ENCODE peak calls at places on chromosomes 2 and 18, in nine cellular contexts. B is gastrocnemius medialis, T is prostate gland, Y is ovary, Z is NB4, C is transverse colon, U is lower leg skin, W is IMR-90, P is body of pancreas. K is an unnamed sample.

GRCh38 chr2:173204316-173204715 is 128.7 kb downstream of the MAP3K20 start:
- DNase-seq in B (no peak), T (no peak), Y (no peak), Z (no peak), C (no peak), U (no peak), W (no peak), P (no peak), K (no peak)

GRCh38 chr2:121187922-121188411 is 97.0 kb downstream of the TFCP2L1 start:
- DNase-seq in B (peak; percentile 12), T (no peak), Y (no peak), Z (peak; percentile 80), C (no peak), U (no peak), W (no peak), P (no peak), K (no peak)

GRCh38 chr2:229340086-229340760 is 69.1 kb upstream of the PID1 start:
- DNase-seq in B (no peak), T (no peak), Y (no peak), Z (no peak), C (no peak), U (no peak), W (peak; percentile 15), P (no peak), K (no peak)

GRCh38 chr18:79403723-79404566 is 8.2 kb downstream of the NFATC1 start:
- DNase-seq in B (peak; percentile 75), T (peak; percentile 51), Y (peak; percentile 28), Z (no peak), C (no peak), U (no peak), W (no peak), P (no peak), K (peak; percentile 48)

GRCh38 chr2:73830871-73831401 is 2.2 kb downstream of the STAMBP start:
- DNase-seq in B (no peak), T (no peak), Y (no peak), Z (peak; percentile 41), C (no peak), U (no peak), W (peak; percentile 91), P (no peak), K (no peak)

GRCh38 chr2:148981350-148981749 is 57.1 kb upstream of the LYPD6B start:
- DNase-seq in B (no peak), T (no peak), Y (no peak), Z (peak; percentile 15), C (no peak), U (no peak), W (no peak), P (no peak), K (no peak)

GRCh38 chr2:218369374-218369773 is 12.7 kb upstream of the SLC11A1 start:
- DNase-seq in B (no peak), T (no peak), Y (no peak), Z (peak; percentile 54), C (no peak), U (no peak), W (no peak), P (no peak), K (no peak)

GRCh38 chr2:73000808-73001570 is 70.5 kb downstream of the SFXN5 start:
- DNase-seq in B (no peak), T (no peak), Y (no peak), Z (no peak), C (no peak), U (no peak), W (no peak), P (no peak), K (no peak)

GRCh38 chr18:73717570-73717969 is 430.1 kb downstream of the FBXO15 start:
- DNase-seq in B (no peak), T (no peak), Y (no peak), Z (no peak), C (no peak), U (no peak), W (peak; percentile 32), P (no peak), K (no peak)

GRCh38 chr2:118490323-118490722 is 357.1 kb downstream of the EN1 start:
- DNase-seq in B (no peak), T (no peak), Y (no peak), Z (no peak), C (no peak), U (no peak), W (no peak), P (no peak), K (no peak)

GRCh38 chr2:128736689-128737545 is 418.2 kb upstream of the HS6ST1 start:
- DNase-seq in B (peak; percentile 57), T (peak; percentile 71), Y (peak; percentile 90), Z (peak; percentile 90), C (peak; percentile 69), U (peak; percentile 68), W (peak; percentile 49), P (peak; percentile 88), K (peak; percentile 74)

GRCh38 chr2:105072039-105072438 is 34.2 kb downstream of the MRPS9 start:
- DNase-seq in B (no peak), T (no peak), Y (no peak), Z (no peak), C (no peak), U (no peak), W (no peak), P (no peak), K (no peak)

GRCh38 chr2:17254421-17254820 is 263.8 kb downstream of the RAD51AP2 start:
- DNase-seq in B (no peak), T (no peak), Y (no peak), Z (no peak), C (no peak), U (no peak), W (no peak), P (no peak), K (no peak)

GRCh38 chr2:173109253-173110188 is 33.9 kb downstream of the MAP3K20 start:
- DNase-seq in B (no peak), T (no peak), Y (no peak), Z (no peak), C (no peak), U (no peak), W (peak; percentile 89), P (no peak), K (no peak)

GRCh38 chr18:31977270-31977872 is 34.4 kb upstream of the TRAPPC8 start:
- DNase-seq in B (no peak), T (no peak), Y (no peak), Z (peak; percentile 70), C (peak; percentile 18), U (no peak), W (peak; percentile 54), P (peak; percentile 18), K (peak; percentile 64)

GRCh38 chr2:178070824-178071223 is 1.8 kb downstream of the PDE11A start:
- DNase-seq in B (no peak), T (no peak), Y (no peak), Z (no peak), C (no peak), U (no peak), W (no peak), P (no peak), K (no peak)

GRCh38 chr2:186771850-186772463 is 77.0 kb downstream of the ZSWIM2 start:
- DNase-seq in B (no peak), T (no peak), Y (no peak), Z (no peak), C (no peak), U (no peak), W (no peak), P (no peak), K (no peak)

GRCh38 chr2:222714361-222715256 is 43.2 kb downstream of the MOGAT1 start:
- DNase-seq in B (peak; percentile 28), T (no peak), Y (peak; percentile 40), Z (no peak), C (no peak), U (no peak), W (no peak), P (peak; percentile 22), K (no peak)

GRCh38 chr2:144357623-144358400 is 162.1 kb downstream of the ZEB2 start:
- DNase-seq in B (no peak), T (no peak), Y (no peak), Z (no peak), C (no peak), U (peak; percentile 40), W (peak; percentile 99), P (no peak), K (peak; percentile 56)

GRCh38 chr18:7273301-7273911 is 42.5 kb downstream of the LRRC30 start:
- DNase-seq in B (peak; percentile 41), T (peak; percentile 9), Y (peak; percentile 36), Z (peak; percentile 84), C (peak; percentile 15), U (peak; percentile 66), W (peak; percentile 28), P (peak; percentile 39), K (no peak)
- TF ChIP-seq POLR2A in B (no peak), T (no peak), Y (no peak), Z (no peak), C (no peak), U (no peak), W (no peak), P (no peak), K (no peak)

DNA sequence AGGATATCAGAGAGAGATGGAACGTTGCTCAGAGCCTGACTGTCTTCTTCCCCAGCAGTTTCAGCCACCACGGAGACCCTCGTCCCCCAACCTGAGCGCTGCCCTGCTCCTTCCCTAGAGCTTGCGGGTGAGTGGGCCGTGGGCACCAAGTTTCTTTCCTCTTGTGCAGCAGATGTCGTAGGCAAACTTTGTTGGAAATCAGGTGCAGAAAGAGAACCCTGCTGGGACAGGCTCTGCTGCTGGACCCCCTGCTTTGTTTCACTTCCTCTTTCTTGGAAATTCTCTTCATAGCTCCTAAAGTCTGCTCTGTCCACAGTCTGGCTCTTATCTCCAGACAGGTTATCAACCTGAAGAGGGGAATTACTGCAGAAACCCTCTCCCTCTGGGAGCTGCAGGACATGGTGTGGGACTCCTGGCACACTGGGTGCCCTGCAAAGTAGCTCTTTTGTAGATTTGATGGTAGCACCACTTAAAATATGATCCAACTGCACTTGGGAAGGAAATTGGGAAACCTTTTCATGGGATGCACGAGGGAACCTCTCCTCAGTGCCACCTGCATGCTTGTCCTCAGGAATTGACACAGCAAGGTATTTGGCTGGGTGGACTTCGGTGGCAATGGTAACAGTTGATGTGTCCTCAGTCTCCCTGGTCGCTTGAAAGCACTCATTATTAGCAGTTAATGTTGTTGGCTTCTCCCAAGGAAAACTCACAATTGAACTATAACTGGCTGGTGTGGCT is 92.2 kb downstream of the ALPK2 start:
- DNase-seq in B (no peak), T (no peak), Y (no peak), Z (peak; percentile 79), C (peak; percentile 31), U (no peak), W (no peak), P (no peak), K (no peak)
- TF ChIP-seq POLR2A in B (no peak), T (no peak), Y (no peak), Z (no peak), C (no peak), U (no peak), W (no peak), P (no peak), K (no peak)

DNA sequence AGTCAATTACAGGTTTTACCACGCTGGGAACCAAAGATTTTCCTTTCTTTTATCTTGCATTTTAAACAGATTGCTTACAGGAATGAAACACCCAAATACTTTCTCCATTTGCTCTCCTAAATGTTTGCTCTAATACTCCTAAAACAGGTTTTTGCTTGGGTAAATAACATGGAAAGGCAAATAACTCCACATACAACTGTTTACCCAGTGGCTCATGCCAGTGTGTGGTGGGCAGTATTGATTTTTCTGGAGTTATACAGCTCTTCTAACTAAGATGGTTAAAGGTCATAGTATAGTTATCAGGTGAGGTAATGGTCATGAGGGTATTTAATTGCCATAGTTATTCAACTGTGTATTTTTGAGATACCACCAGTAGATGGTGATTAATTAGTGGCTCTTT is 61.2 kb upstream of the RAB27B start:
- DNase-seq in B (no peak), T (no peak), Y (no peak), Z (no peak), C (no peak), U (no peak), W (no peak), P (peak; percentile 72), K (no peak)
- TF ChIP-seq POLR2A in B (no peak), T (no peak), Y (no peak), Z (no peak), C (no peak), U (no peak), W (no peak), P (no peak), K (no peak)

GRCh38 chr18:63040788-63041410 is 278.7 kb downstream of the BCL2 start:
- DNase-seq in B (no peak), T (no peak), Y (no peak), Z (no peak), C (no peak), U (no peak), W (no peak), P (no peak), K (no peak)
- TF ChIP-seq POLR2A in B (no peak), T (no peak), Y (no peak), Z (no peak), C (no peak), U (no peak), W (no peak), P (no peak), K (no peak)